ENCODE peak calls at places on chromosomes 13 and 19, in ten cellular contexts. P, G, L, E, F, R, K, V, W and Y are unnamed samples.

GRCh38 chr19:29483641-29483920 is 42.2 kb upstream of the VSTM2B start:
- DNase-seq in P (no peak), G (no peak), L (no peak), E (no peak), F (no peak), R (no peak), K (no peak), V (no peak), W (no peak), Y (no peak)

GRCh38 chr19:49132974-49133609 is 13.7 kb downstream of the PPFIA3 start:
- DNase-seq in P (no peak), G (no peak), L (peak), E (no peak), F (no peak), R (no peak), K (no peak), V (peak), W (peak), Y (peak)

GRCh38 chr19:7488736-7489353 is at the start of gene PEX11G:
- DNase-seq in P (peak), G (no peak), L (peak), E (peak), F (peak), R (no peak), K (peak), V (peak), W (peak), Y (peak)

GRCh38 chr19:7595466-7596133 is at the start of gene CAMSAP3:
- DNase-seq in P (no peak), G (no peak), L (peak), E (peak), F (no peak), R (peak), K (peak), V (peak), W (peak), Y (no peak)

GRCh38 chr19:27794444-27795042 is 1418.4 kb downstream of the UQCRFS1 start:
- DNase-seq in P (peak), G (no peak), L (peak), E (peak), F (peak), R (no peak), K (peak), V (peak), W (no peak), Y (peak)

GRCh38 chr13:91153372-91153771 is 194.1 kb upstream of the MIR17HG start:
- DNase-seq in P (no peak), G (no peak), L (no peak), E (no peak), F (peak), R (no peak), K (no peak), V (no peak), W (no peak), Y (no peak)

GRCh38 chr13:80083516-80084085 is 257.3 kb downstream of the SPRY2 start:
- DNase-seq in P (no peak), G (no peak), L (peak), E (no peak), F (peak), R (no peak), K (peak), V (no peak), W (no peak), Y (no peak)

GRCh38 chr13:112774829-112775565 is 85.2 kb downstream of the ATP11A start:
- DNase-seq in P (no peak), G (no peak), L (no peak), E (no peak), F (no peak), R (no peak), K (no peak), V (no peak), W (no peak), Y (no peak)

GRCh38 chr13:20624213-20624612 is 57.3 kb downstream of the IFT88 start:
- DNase-seq in P (no peak), G (no peak), L (no peak), E (no peak), F (no peak), R (no peak), K (no peak), V (peak), W (no peak), Y (no peak)

GRCh38 chr13:23617551-23618014 is 47.4 kb downstream of the TNFRSF19 start:
- DNase-seq in P (peak), G (no peak), L (no peak), E (no peak), F (peak), R (peak), K (no peak), V (no peak), W (no peak), Y (no peak)

GRCh38 chr13:28717170-28717569 is 1.6 kb downstream of the SLC46A3 start:
- DNase-seq in P (no peak), G (no peak), L (no peak), E (no peak), F (no peak), R (no peak), K (no peak), V (no peak), W (no peak), Y (no peak)
- H3K4me3 ChIP-seq in P (peak), G (peak), L (no peak), E (no peak), F (no peak), R (no peak), K (no peak), V (no peak), W (no peak), Y (no peak)

GRCh38 chr13:41917641-41918040 is 43.3 kb downstream of the VWA8 start:
- DNase-seq in P (peak), G (no peak), L (no peak), E (no peak), F (peak), R (no peak), K (no peak), V (no peak), W (no peak), Y (no peak)
- H3K27ac ChIP-seq in P (peak), G (peak), L (no peak), E (no peak), F (peak), R (no peak), K (no peak), V (no peak), W (no peak), Y (no peak)

DNA sequence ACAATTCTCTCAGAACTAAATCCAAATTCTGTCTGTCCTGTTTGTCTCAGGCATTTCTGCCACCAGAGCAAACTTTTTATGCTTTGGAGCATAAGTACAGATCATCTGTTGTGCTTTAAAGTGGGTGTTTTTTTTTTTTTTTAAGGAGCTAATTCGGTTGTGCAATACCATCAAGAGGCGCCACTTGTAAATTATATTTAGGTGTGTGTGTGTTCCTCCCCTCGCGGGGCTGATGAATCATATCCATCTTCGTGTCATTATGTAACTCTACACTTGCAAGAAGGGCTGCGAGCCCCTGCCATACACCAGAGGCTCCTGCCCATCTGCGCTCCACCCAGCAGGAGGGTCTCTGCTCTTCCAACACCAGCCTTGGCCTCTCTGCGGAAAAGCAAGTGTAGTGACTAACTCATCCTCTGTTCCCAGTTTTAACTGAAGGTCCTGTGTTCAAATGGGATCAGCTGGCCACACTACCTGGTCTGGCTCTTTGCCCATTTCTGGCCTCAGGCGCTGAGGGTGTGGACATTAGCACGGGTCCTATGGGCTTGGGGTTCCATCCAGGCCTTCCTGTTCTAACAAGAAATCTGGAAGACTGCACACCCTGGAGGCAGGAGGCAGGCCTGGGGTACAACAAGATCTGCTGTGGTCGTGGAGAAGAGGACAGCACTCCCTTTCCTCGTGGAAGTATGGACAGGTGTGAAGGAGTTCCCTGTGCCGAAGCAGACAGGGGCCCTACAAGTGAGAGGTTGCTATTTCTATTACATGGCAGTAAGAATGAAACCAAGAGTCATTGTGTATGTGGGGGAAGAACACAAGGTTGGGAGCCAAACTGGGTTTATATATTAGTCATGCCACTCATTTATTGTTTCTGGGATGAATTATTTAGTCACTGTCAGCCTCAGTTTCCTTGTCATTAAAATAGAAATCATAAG is 96.1 kb upstream of the MBNL2 start:
- DNase-seq in P (no peak), G (peak), L (no peak), E (no peak), F (peak), R (peak), K (peak), V (no peak), W (no peak), Y (no peak)
- H3K4me3 ChIP-seq in P (no peak), G (peak), L (no peak), E (no peak), F (no peak), R (peak), K (no peak), V (no peak), W (no peak), Y (no peak)

GRCh38 chr13:28409648-28410047 is 85.3 kb downstream of the FLT1 start:
- DNase-seq in P (no peak), G (no peak), L (no peak), E (no peak), F (no peak), R (no peak), K (no peak), V (no peak), W (no peak), Y (no peak)
- H3K27ac ChIP-seq in P (no peak), G (no peak), L (no peak), E (no peak), F (no peak), R (no peak), K (no peak), V (no peak), W (no peak), Y (peak)

GRCh38 chr13:76993021-76993420 is 1.1 kb downstream of the CLN5 start:
- DNase-seq in P (no peak), G (no peak), L (no peak), E (no peak), F (peak), R (no peak), K (no peak), V (no peak), W (no peak), Y (no peak)
- H3K4me3 ChIP-seq in P (peak), G (peak), L (no peak), E (peak), F (peak), R (peak), K (peak), V (peak), W (peak), Y (peak)

DNA sequence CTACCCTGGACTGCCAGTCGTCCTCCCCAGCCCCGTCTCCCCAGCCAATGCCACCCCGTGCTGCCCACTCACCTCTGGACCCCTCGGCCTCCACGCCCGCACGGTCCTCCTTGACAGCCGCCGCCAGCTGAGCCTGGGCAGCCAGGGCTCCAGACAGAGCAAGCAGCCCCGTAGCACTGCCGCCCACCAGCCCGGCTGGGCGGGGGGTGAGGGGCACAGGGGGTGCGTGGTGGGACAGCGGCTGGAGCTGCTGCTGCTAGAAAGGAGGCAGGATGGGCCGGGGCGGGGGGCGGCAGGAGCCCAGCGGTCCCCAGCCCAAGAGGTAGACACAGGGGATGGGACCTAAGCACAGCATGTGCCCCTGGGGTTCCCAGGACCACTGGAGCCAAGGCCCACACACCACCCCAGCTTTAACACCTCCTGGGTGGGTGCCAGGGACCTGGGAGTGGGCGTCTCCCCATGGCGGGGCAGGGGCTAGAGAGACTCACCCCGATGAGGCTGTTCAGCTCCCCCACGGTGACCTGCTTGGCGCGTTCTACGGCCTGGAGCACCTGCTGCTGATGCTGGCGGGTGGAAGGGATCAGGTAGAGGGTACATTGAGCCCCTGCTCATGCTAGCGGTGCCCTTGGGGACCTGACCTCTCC is 9.7 kb downstream of the TLE2 start:
- DNase-seq in P (no peak), G (no peak), L (no peak), E (no peak), F (no peak), R (no peak), K (no peak), V (no peak), W (no peak), Y (no peak)
- H3K27ac ChIP-seq in P (no peak), G (no peak), L (no peak), E (no peak), F (no peak), R (no peak), K (no peak), V (no peak), W (no peak), Y (no peak)

DNA sequence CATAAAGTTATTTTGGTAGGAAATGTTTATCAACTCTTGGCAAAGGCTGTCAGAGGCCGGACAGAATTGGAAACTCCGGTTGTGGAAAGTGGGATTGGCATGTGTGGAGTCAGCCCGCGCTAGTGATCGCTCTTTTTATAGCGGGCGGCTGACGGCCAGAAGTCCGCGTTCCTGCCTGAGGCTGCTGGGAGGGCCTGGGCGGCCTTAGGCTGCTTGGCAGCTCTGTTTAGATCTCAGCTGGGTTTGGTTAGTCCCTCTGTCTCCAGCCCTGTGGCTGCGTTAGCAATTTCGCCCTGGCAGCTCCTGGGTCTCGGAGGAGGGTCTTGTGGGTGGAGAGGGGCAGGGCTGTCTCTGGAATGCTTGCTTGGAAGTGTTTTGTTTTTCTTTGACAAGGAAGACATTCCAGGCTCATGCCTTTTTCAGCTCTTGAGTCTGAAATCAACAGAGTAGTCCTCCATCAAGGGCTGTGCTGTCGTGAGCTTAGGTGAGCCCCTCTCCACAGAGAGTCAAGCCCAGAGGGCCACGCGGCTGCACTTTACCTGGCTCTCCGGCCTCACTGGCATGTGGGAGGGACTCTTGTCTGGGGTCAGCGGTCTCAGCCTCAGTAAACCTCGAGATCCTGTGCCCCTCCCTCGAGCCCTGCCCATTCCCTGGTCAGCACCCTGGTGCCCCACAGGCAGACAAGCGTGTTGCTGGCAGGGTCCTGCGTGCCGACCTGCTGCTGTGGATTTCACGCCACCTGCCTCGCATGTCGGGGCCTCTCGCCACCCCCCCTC is 22.5 kb downstream of the DOT1L start:
- DNase-seq in P (peak), G (no peak), L (peak), E (no peak), F (peak), R (no peak), K (no peak), V (no peak), W (no peak), Y (peak)
- H3K4me3 ChIP-seq in P (no peak), G (no peak), L (no peak), E (no peak), F (no peak), R (no peak), K (no peak), V (no peak), W (no peak), Y (no peak)

DNA sequence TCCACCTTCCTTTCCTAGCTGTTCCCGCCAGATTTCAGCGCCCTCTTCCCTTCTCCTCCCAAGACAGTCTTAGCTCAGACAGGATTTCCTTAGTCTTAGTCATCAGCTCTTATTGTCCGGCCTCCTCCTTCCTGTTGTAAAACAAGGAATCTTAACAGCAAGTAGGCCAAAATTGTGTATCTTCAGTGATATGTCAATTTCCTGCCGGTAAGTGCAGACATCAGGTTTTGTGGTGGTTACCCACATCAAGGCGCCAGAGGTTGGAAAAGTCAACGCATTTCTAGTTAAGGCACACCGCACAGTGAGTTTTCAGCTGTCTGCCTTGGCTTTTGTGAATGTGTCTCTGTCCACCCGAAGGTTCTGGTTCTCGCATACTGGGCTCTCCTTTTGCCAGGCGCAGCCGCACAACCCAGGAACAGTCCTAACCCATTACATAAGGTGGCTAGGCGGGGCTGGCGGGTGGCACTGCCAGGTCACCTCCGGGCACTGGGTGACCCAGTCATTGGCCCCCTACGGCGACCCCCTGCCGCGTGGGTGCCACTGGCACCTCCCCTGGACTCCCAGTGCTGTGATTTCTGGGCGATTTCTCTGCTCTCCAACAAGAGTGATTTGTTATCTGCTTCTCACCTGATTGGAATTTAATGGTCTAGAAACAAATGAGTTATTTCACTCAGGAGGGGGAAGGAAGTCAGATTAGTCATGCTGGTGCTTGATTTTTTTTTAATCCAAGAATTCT is 12.9 kb downstream of the COL4A2 start:
- DNase-seq in P (peak), G (no peak), L (peak), E (no peak), F (peak), R (no peak), K (peak), V (no peak), W (no peak), Y (no peak)
- H3K27ac ChIP-seq in P (peak), G (peak), L (peak), E (no peak), F (peak), R (no peak), K (peak), V (no peak), W (no peak), Y (peak)

GRCh38 chr13:51614350-51614786 is 30.1 kb downstream of the WDFY2 start:
- DNase-seq in P (no peak), G (no peak), L (no peak), E (peak), F (no peak), R (no peak), K (peak), V (no peak), W (no peak), Y (peak)

GRCh38 chr13:51608857-51609406 is 24.7 kb downstream of the WDFY2 start:
- DNase-seq in P (no peak), G (no peak), L (no peak), E (no peak), F (no peak), R (no peak), K (no peak), V (no peak), W (no peak), Y (no peak)

GRCh38 chr13:51607165-51607564 is 22.9 kb downstream of the WDFY2 start:
- DNase-seq in P (peak), G (no peak), L (no peak), E (no peak), F (no peak), R (no peak), K (no peak), V (no peak), W (no peak), Y (no peak)

GRCh38 chr13:51613535-51613934 is 29.3 kb downstream of the WDFY2 start:
- DNase-seq in P (no peak), G (no peak), L (no peak), E (no peak), F (no peak), R (no peak), K (no peak), V (no peak), W (no peak), Y (no peak)

GRCh38 chr13:51612867-51613266 is 28.6 kb downstream of the WDFY2 start:
- DNase-seq in P (no peak), G (no peak), L (no peak), E (no peak), F (no peak), R (no peak), K (no peak), V (no peak), W (no peak), Y (no peak)
- H3K4me3 ChIP-seq in P (no peak), G (no peak), L (no peak), E (no peak), F (no peak), R (no peak), K (no peak), V (no peak), W (no peak), Y (no peak)

GRCh38 chr19:45613926-45614725 is 12.1 kb upstream of the GPR4 start:
- DNase-seq in P (peak), G (peak), L (no peak), E (no peak), F (peak), R (no peak), K (peak), V (no peak), W (no peak), Y (no peak)
- H3K27ac ChIP-seq in P (peak), G (peak), L (no peak), E (no peak), F (peak), R (no peak), K (no peak), V (no peak), W (peak), Y (no peak)